ENCODE peak calls at places on chromosomes 5 and 9, in seven cellular contexts. One of them, this sample, is unnamed.

GRCh38 chr5:6480133-6481051 is 31.7 kb downstream of the UBE2QL1 start:
- DNase-seq in fibroblast of pulmonary artery: no peak
- DNase-seq in uterus: no peak
- DNase-seq in HFF-Myc: no peak
- DNase-seq in cardiac muscle cell: no peak
- DNase-seq in neural progenitor cell: peak
- DNase-seq in WTC11: peak
- DNase-seq in this sample: no peak

GRCh38 chr9:4489562-4489918 is 728 bp upstream of the SLC1A1 start:
- DNase-seq in WTC11: peak
- DNase-seq in cardiac muscle cell: peak
- DNase-seq in uterus: no peak
- DNase-seq in neural progenitor cell: peak
- DNase-seq in fibroblast of pulmonary artery: peak
- DNase-seq in HFF-Myc: no peak
- DNase-seq in this sample: no peak

GRCh38 chr9:14511452-14511851 is 181.8 kb downstream of the ZDHHC21 start:
- DNase-seq in WTC11: no peak
- DNase-seq in uterus: no peak
- DNase-seq in neural progenitor cell: no peak
- DNase-seq in cardiac muscle cell: no peak
- DNase-seq in fibroblast of pulmonary artery: peak
- DNase-seq in HFF-Myc: no peak
- DNase-seq in this sample: no peak

GRCh38 chr5:76180817-76181805 is 97.9 kb downstream of the SV2C start:
- DNase-seq in fibroblast of pulmonary artery: no peak
- DNase-seq in cardiac muscle cell: no peak
- DNase-seq in HFF-Myc: no peak
- DNase-seq in neural progenitor cell: no peak
- DNase-seq in uterus: no peak
- DNase-seq in WTC11: no peak
- DNase-seq in this sample: no peak

GRCh38 chr5:37789991-37790390 is 49.9 kb downstream of the GDNF start:
- DNase-seq in neural progenitor cell: no peak
- DNase-seq in HFF-Myc: no peak
- DNase-seq in uterus: no peak
- DNase-seq in cardiac muscle cell: no peak
- DNase-seq in WTC11: no peak
- DNase-seq in fibroblast of pulmonary artery: peak
- DNase-seq in this sample: no peak

GRCh38 chr9:113155911-113156559 is 5.2 kb downstream of the SLC31A2 start:
- DNase-seq in uterus: no peak
- DNase-seq in fibroblast of pulmonary artery: no peak
- DNase-seq in cardiac muscle cell: no peak
- DNase-seq in HFF-Myc: no peak
- DNase-seq in WTC11: no peak
- DNase-seq in neural progenitor cell: no peak
- DNase-seq in this sample: no peak

GRCh38 chr9:7407246-7407645 is 392.3 kb downstream of the DMAC1 start:
- DNase-seq in WTC11: no peak
- DNase-seq in fibroblast of pulmonary artery: no peak
- DNase-seq in cardiac muscle cell: no peak
- DNase-seq in HFF-Myc: no peak
- DNase-seq in neural progenitor cell: no peak
- DNase-seq in uterus: no peak
- DNase-seq in this sample: no peak

GRCh38 chr9:22817181-22817580 is 370.6 kb downstream of the DMRTA1 start:
- DNase-seq in neural progenitor cell: no peak
- DNase-seq in HFF-Myc: no peak
- DNase-seq in WTC11: no peak
- DNase-seq in uterus: no peak
- DNase-seq in fibroblast of pulmonary artery: no peak
- DNase-seq in cardiac muscle cell: no peak
- DNase-seq in this sample: no peak

GRCh38 chr5:51414516-51414915 is 31.3 kb downstream of the ISL1 start:
- DNase-seq in cardiac muscle cell: no peak
- DNase-seq in HFF-Myc: no peak
- DNase-seq in uterus: no peak
- DNase-seq in fibroblast of pulmonary artery: no peak
- DNase-seq in neural progenitor cell: no peak
- DNase-seq in WTC11: no peak
- DNase-seq in this sample: no peak

GRCh38 chr9:116115731-116116353 is 37.7 kb upstream of the PAPPA start:
- DNase-seq in HFF-Myc: no peak
- DNase-seq in fibroblast of pulmonary artery: peak
- DNase-seq in WTC11: no peak
- DNase-seq in cardiac muscle cell: no peak
- DNase-seq in uterus: no peak
- DNase-seq in neural progenitor cell: no peak
- DNase-seq in this sample: no peak

GRCh38 chr9:93139365-93140182 is 5.5 kb upstream of the NINJ1 start:
- DNase-seq in cardiac muscle cell: no peak
- DNase-seq in fibroblast of pulmonary artery: no peak
- DNase-seq in neural progenitor cell: no peak
- DNase-seq in HFF-Myc: no peak
- DNase-seq in WTC11: no peak
- DNase-seq in uterus: no peak
- DNase-seq in this sample: no peak

GRCh38 chr9:70260007-70260443 is 1.2 kb downstream of the SMC5 start:
- DNase-seq in uterus: no peak
- DNase-seq in HFF-Myc: no peak
- DNase-seq in WTC11: no peak
- DNase-seq in fibroblast of pulmonary artery: no peak
- DNase-seq in neural progenitor cell: no peak
- DNase-seq in cardiac muscle cell: no peak
- DNase-seq in this sample: no peak

GRCh38 chr5:14745753-14746152 is 81.2 kb downstream of the OTULIN start:
- DNase-seq in WTC11: no peak
- DNase-seq in uterus: no peak
- DNase-seq in cardiac muscle cell: no peak
- DNase-seq in fibroblast of pulmonary artery: no peak
- DNase-seq in HFF-Myc: no peak
- DNase-seq in neural progenitor cell: no peak
- DNase-seq in this sample: no peak

GRCh38 chr9:98606730-98607129 is 102.0 kb downstream of the GABBR2 start:
- DNase-seq in WTC11: no peak
- DNase-seq in fibroblast of pulmonary artery: no peak
- DNase-seq in uterus: no peak
- DNase-seq in HFF-Myc: no peak
- DNase-seq in neural progenitor cell: no peak
- DNase-seq in cardiac muscle cell: no peak
- DNase-seq in this sample: no peak

GRCh38 chr5:110177729-110178128 is 488.0 kb downstream of the MAN2A1 start:
- DNase-seq in neural progenitor cell: no peak
- DNase-seq in HFF-Myc: no peak
- DNase-seq in WTC11: no peak
- DNase-seq in fibroblast of pulmonary artery: no peak
- DNase-seq in uterus: no peak
- DNase-seq in cardiac muscle cell: no peak
- DNase-seq in this sample: no peak

GRCh38 chr5:78899922-78900362 is 85.2 kb downstream of the ARSB start:
- DNase-seq in HFF-Myc: no peak
- DNase-seq in neural progenitor cell: peak
- DNase-seq in fibroblast of pulmonary artery: peak
- DNase-seq in uterus: no peak
- DNase-seq in cardiac muscle cell: peak
- DNase-seq in WTC11: peak
- DNase-seq in this sample: no peak

GRCh38 chr5:50958852-50959457 is 292.5 kb downstream of the PARP8 start:
- DNase-seq in HFF-Myc: no peak
- DNase-seq in cardiac muscle cell: peak
- DNase-seq in WTC11: no peak
- DNase-seq in fibroblast of pulmonary artery: peak
- DNase-seq in neural progenitor cell: peak
- DNase-seq in uterus: no peak
- DNase-seq in this sample: no peak

GRCh38 chr9:36436909-36437308 is 36.8 kb upstream of the RNF38 start:
- DNase-seq in HFF-Myc: no peak
- DNase-seq in fibroblast of pulmonary artery: peak
- DNase-seq in neural progenitor cell: no peak
- DNase-seq in WTC11: no peak
- DNase-seq in uterus: no peak
- DNase-seq in cardiac muscle cell: peak
- DNase-seq in this sample: no peak

GRCh38 chr5:96254980-96255681 is 177.9 kb downstream of the PCSK1 start:
- DNase-seq in HFF-Myc: peak
- DNase-seq in neural progenitor cell: no peak
- DNase-seq in WTC11: no peak
- DNase-seq in cardiac muscle cell: no peak
- DNase-seq in fibroblast of pulmonary artery: peak
- DNase-seq in uterus: no peak
- DNase-seq in this sample: no peak

DNA sequence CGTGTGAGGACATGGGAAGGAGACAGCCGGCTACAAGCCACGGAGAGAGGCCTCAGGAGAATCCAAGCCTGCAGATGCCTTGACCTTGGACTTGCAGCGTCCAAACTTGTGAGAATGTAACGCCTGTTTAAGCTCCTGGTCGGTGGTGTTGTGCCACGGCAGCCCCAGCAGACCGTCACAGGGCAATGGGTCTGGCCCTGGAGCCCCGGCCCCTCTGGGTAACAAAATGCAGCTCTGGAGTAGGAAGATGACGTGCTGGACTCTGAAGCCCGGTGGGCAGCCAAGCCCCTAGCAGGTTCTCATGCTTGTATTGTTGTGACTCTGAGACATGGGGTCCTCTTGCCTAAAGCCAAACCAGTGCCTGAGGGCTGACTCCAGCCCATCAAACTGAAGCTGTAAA is 174.7 kb downstream of the IRX2 start:
- DNase-seq in uterus: no peak
- DNase-seq in fibroblast of pulmonary artery: no peak
- DNase-seq in neural progenitor cell: no peak
- DNase-seq in WTC11: no peak
- DNase-seq in HFF-Myc: no peak
- DNase-seq in cardiac muscle cell: no peak
- DNase-seq in this sample: no peak
- TF ChIP-seq CTCF in uterus: no peak
- TF ChIP-seq CTCF in fibroblast of pulmonary artery: no peak
- TF ChIP-seq CTCF in neural progenitor cell: no peak
- TF ChIP-seq CTCF in WTC11: no peak
- TF ChIP-seq CTCF in HFF-Myc: no peak
- TF ChIP-seq CTCF in cardiac muscle cell: no peak
- TF ChIP-seq CTCF in this sample: no peak

GRCh38 chr9:88531920-88532319 is 3.1 kb upstream of the NXNL2 start:
- DNase-seq in fibroblast of pulmonary artery: no peak
- DNase-seq in WTC11: peak
- DNase-seq in uterus: no peak
- DNase-seq in neural progenitor cell: peak
- DNase-seq in cardiac muscle cell: no peak
- DNase-seq in HFF-Myc: no peak
- DNase-seq in this sample: no peak

GRCh38 chr9:88533951-88534455 is 975 bp upstream of the NXNL2 start:
- DNase-seq in cardiac muscle cell: peak
- DNase-seq in WTC11: peak
- DNase-seq in neural progenitor cell: peak
- DNase-seq in fibroblast of pulmonary artery: no peak
- DNase-seq in uterus: peak
- DNase-seq in HFF-Myc: no peak
- DNase-seq in this sample: no peak

GRCh38 chr9:88534456-88535225 is at the start of gene NXNL2:
- DNase-seq in uterus: peak
- DNase-seq in neural progenitor cell: peak
- DNase-seq in WTC11: peak
- DNase-seq in fibroblast of pulmonary artery: peak
- DNase-seq in cardiac muscle cell: peak
- DNase-seq in HFF-Myc: no peak
- DNase-seq in this sample: no peak

GRCh38 chr9:88530051-88530450 is 4.9 kb upstream of the NXNL2 start:
- DNase-seq in HFF-Myc: peak
- DNase-seq in cardiac muscle cell: no peak
- DNase-seq in WTC11: no peak
- DNase-seq in uterus: peak
- DNase-seq in neural progenitor cell: no peak
- DNase-seq in fibroblast of pulmonary artery: peak
- DNase-seq in this sample: no peak

DNA sequence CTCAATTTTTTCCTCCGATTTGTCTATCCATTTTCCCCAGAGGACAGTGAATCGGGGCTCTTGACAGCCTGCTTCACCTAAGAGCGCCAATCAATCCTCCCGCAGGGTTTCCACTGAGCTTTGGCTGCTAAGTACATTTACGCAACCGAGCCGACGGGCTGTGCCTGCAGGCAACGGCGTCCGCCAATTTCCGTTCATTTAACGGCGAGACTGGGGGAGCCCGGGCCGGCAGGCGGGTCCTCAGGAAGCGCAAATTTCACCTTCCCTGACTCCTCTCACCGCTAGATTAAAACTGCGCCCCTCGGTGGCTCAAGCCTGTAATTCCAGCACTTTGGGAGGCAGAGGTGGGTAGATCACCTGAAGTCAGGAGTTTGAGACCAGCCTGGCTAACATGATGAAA is 2.7 kb upstream of the NXNL2 start:
- DNase-seq in uterus: peak
- DNase-seq in cardiac muscle cell: peak
- DNase-seq in HFF-Myc: no peak
- DNase-seq in WTC11: peak
- DNase-seq in fibroblast of pulmonary artery: peak
- DNase-seq in neural progenitor cell: peak
- DNase-seq in this sample: no peak
- TF ChIP-seq CTCF in uterus: peak
- TF ChIP-seq CTCF in cardiac muscle cell: no peak
- TF ChIP-seq CTCF in HFF-Myc: no peak
- TF ChIP-seq CTCF in WTC11: peak
- TF ChIP-seq CTCF in fibroblast of pulmonary artery: no peak
- TF ChIP-seq CTCF in neural progenitor cell: peak
- TF ChIP-seq CTCF in this sample: no peak

DNA sequence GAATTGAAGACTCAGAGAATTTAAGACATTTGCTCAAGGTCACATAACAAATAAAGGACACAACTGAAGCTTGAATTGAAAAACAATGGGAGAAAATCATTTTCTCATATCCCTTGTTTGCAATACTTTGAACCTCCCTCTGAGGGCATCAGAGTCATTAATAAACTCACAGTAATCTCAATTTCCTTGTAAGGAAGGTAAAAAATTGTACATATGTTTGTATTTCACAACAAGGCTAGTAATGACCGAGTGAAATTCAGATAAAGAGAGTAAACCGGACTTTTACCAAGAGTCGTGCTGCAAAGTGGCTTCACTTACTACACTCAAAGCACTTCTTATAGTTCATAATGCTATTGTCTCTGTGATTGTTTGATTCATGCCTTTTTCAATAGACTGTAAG is 665.0 kb downstream of the NR2F1-AS1 start:
- DNase-seq in neural progenitor cell: no peak
- DNase-seq in fibroblast of pulmonary artery: peak
- DNase-seq in cardiac muscle cell: no peak
- DNase-seq in WTC11: no peak
- DNase-seq in uterus: no peak
- DNase-seq in HFF-Myc: no peak
- DNase-seq in this sample: no peak
- TF ChIP-seq CTCF in neural progenitor cell: no peak
- TF ChIP-seq CTCF in fibroblast of pulmonary artery: peak
- TF ChIP-seq CTCF in cardiac muscle cell: peak
- TF ChIP-seq CTCF in WTC11: no peak
- TF ChIP-seq CTCF in uterus: no peak
- TF ChIP-seq CTCF in HFF-Myc: no peak
- TF ChIP-seq CTCF in this sample: no peak

DNA sequence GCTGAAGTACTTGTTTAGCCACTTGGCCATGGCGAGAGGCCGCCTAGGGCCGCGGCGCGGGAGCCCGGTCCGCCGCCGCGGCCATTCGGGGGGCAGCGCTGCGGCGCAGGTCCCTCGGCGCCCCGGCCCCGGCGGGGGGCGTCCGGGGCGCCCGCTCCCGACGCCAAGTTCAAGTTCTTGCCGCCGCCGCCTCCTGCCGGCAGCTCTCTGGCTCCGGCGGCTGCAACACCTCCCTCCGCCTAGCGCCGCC is 486 bp downstream of the SHB start:
- DNase-seq in cardiac muscle cell: peak
- DNase-seq in WTC11: no peak
- DNase-seq in neural progenitor cell: no peak
- DNase-seq in fibroblast of pulmonary artery: peak
- DNase-seq in HFF-Myc: no peak
- DNase-seq in uterus: no peak
- DNase-seq in this sample: no peak
- TF ChIP-seq CTCF in cardiac muscle cell: peak
- TF ChIP-seq CTCF in WTC11: no peak
- TF ChIP-seq CTCF in neural progenitor cell: no peak
- TF ChIP-seq CTCF in fibroblast of pulmonary artery: peak
- TF ChIP-seq CTCF in HFF-Myc: peak
- TF ChIP-seq CTCF in uterus: peak
- TF ChIP-seq CTCF in this sample: no peak